ENCODE peak calls at places on chromosomes 2 and 18, in ten cellular contexts. R, T, G, Z, J, N, Y, V, B and W are unnamed samples.

GRCh38 chr2:134327367-134327766 is 73.5 kb downstream of the MGAT5 start:
- DNase-seq in R (no peak), T (no peak), G (no peak), Z (peak; percentile 15), J (no peak), N (peak; percentile 62), Y (no peak), V (no peak), B (peak; percentile 67), W (no peak)

GRCh38 chr18:60649107-60649506 is 276.5 kb upstream of the MC4R start:
- DNase-seq in R (no peak), T (peak; percentile 47), G (no peak), Z (no peak), J (peak; percentile 69), N (no peak), Y (no peak), V (no peak), B (no peak), W (no peak)

GRCh38 chr2:221641181-221641871 is 69.2 kb upstream of the EPHA4 start:
- DNase-seq in R (no peak), T (no peak), G (no peak), Z (peak; percentile 20), J (no peak), N (peak; percentile 8), Y (no peak), V (no peak), B (peak; percentile 74), W (no peak)

GRCh38 chr2:173982182-173982714 is 17.1 kb upstream of the SP3 start:
- DNase-seq in R (no peak), T (no peak), G (no peak), Z (no peak), J (no peak), N (no peak), Y (no peak), V (no peak), B (no peak), W (no peak)

GRCh38 chr2:45274190-45274926 is 265.1 kb upstream of the SIX2 start:
- DNase-seq in R (no peak), T (peak; percentile 89), G (peak; percentile 85), Z (no peak), J (peak; percentile 55), N (no peak), Y (no peak), V (peak; percentile 81), B (no peak), W (no peak)

GRCh38 chr2:48105848-48106247 is 199.6 kb upstream of the FBXO11 start:
- DNase-seq in R (no peak), T (no peak), G (no peak), Z (no peak), J (no peak), N (no peak), Y (no peak), V (no peak), B (no peak), W (no peak)

GRCh38 chr18:13239557-13239956 is 21.0 kb downstream of the LDLRAD4 start:
- DNase-seq in R (no peak), T (no peak), G (peak; percentile 44), Z (no peak), J (no peak), N (no peak), Y (no peak), V (no peak), B (no peak), W (no peak)

GRCh38 chr2:223954401-223954800 is 2.9 kb upstream of the MRPL44 start:
- DNase-seq in R (no peak), T (no peak), G (no peak), Z (no peak), J (no peak), N (peak; percentile 82), Y (no peak), V (no peak), B (peak; percentile 91), W (no peak)

GRCh38 chr2:217331577-217332139 is 471.8 kb upstream of the TNP1 start:
- DNase-seq in R (no peak), T (no peak), G (no peak), Z (peak; percentile 99), J (no peak), N (peak; percentile 85), Y (no peak), V (peak; percentile 95), B (peak; percentile 73), W (no peak)

GRCh38 chr2:218017211-218018053 is 14.6 kb upstream of the TNS1 start:
- DNase-seq in R (no peak), T (no peak), G (no peak), Z (no peak), J (no peak), N (no peak), Y (no peak), V (no peak), B (no peak), W (no peak)

GRCh38 chr2:219037783-219038549 is 3.4 kb downstream of the CFAP65 start:
- DNase-seq in R (no peak), T (no peak), G (no peak), Z (no peak), J (no peak), N (no peak), Y (no peak), V (no peak), B (no peak), W (no peak)

GRCh38 chr2:12507295-12507694 is 209.4 kb upstream of the TRIB2 start:
- DNase-seq in R (no peak), T (no peak), G (no peak), Z (peak; percentile 99), J (no peak), N (no peak), Y (peak; percentile 60), V (no peak), B (peak; percentile 45), W (peak; percentile 61)

GRCh38 chr18:6628189-6628588 is 101.3 kb upstream of the ARHGAP28 start:
- DNase-seq in R (no peak), T (no peak), G (no peak), Z (no peak), J (no peak), N (no peak), Y (no peak), V (no peak), B (peak; percentile 3), W (no peak)

GRCh38 chr2:240220371-240220770 is 79.9 kb upstream of the OTOS start:
- DNase-seq in R (no peak), T (no peak), G (peak; percentile 15), Z (peak; percentile 78), J (no peak), N (peak; percentile 62), Y (no peak), V (no peak), B (peak; percentile 61), W (no peak)

GRCh38 chr2:29010946-29011649 is 30.0 kb downstream of the TOGARAM2 start:
- DNase-seq in R (no peak), T (no peak), G (no peak), Z (peak; percentile 19), J (no peak), N (peak; percentile 40), Y (no peak), V (peak; percentile 55), B (peak; percentile 85), W (no peak)

GRCh38 chr2:88214631-88215030 is 44.5 kb downstream of the THNSL2 start:
- DNase-seq in R (no peak), T (no peak), G (no peak), Z (no peak), J (no peak), N (no peak), Y (no peak), V (no peak), B (no peak), W (no peak)

GRCh38 chr18:35376742-35377695 is at the start of gene ZNF396:
- DNase-seq in R (peak; percentile 75), T (peak; percentile 49), G (peak; percentile 86), Z (peak; percentile 32), J (peak; percentile 73), N (peak; percentile 43), Y (peak; percentile 80), V (peak; percentile 84), B (peak; percentile 58), W (peak; percentile 40)

GRCh38 chr2:96157649-96158553 is 12.7 kb upstream of the DUSP2 start:
- DNase-seq in R (peak; percentile 68), T (no peak), G (no peak), Z (no peak), J (no peak), N (no peak), Y (peak; percentile 88), V (no peak), B (no peak), W (peak; percentile 90)

GRCh38 chr18:49628993-49629795 is 67.3 kb downstream of the LIPG start:
- DNase-seq in R (no peak), T (no peak), G (peak; percentile 89), Z (peak; percentile 63), J (no peak), N (peak; percentile 28), Y (no peak), V (no peak), B (no peak), W (no peak)